ENCODE peak calls at places on chromosomes 3 and 15, in five cellular contexts. N, S, U, Y and W are unnamed samples.

GRCh38 chr3:12143949-12144504 is 14.7 kb downstream of the TIMP4 start:
- DNase-seq in N (peak; percentile 21), S (no peak), U (peak; percentile 69), Y (no peak), W (no peak)

GRCh38 chr3:197010556-197011351 is 18.9 kb downstream of the MELTF start:
- DNase-seq in N (no peak), S (no peak), U (peak; percentile 55), Y (no peak), W (no peak)

GRCh38 chr3:11481561-11481960 is 162.2 kb downstream of the VGLL4 start:
- DNase-seq in N (no peak), S (no peak), U (no peak), Y (no peak), W (no peak)

GRCh38 chr3:117400303-117400702 is 690.7 kb downstream of the TUSC7 start:
- DNase-seq in N (no peak), S (no peak), U (no peak), Y (no peak), W (no peak)

GRCh38 chr3:178289544-178290160 is 246.6 kb upstream of the KCNMB2 start:
- DNase-seq in N (no peak), S (no peak), U (no peak), Y (no peak), W (no peak)

GRCh38 chr3:107421170-107421792 is 44.0 kb downstream of the CCDC54 start:
- DNase-seq in N (peak; percentile 77), S (peak; percentile 67), U (no peak), Y (no peak), W (peak; percentile 51)

GRCh38 chr15:31440754-31441298 is 114.2 kb downstream of the KLF13 start:
- DNase-seq in N (peak; percentile 10), S (no peak), U (peak; percentile 86), Y (no peak), W (no peak)

GRCh38 chr3:155664922-155665695 is 79.8 kb downstream of the PLCH1 start:
- DNase-seq in N (no peak), S (peak; percentile 38), U (peak; percentile 63), Y (no peak), W (peak; percentile 56)

GRCh38 chr3:41464401-41464800 is 265.1 kb downstream of the CTNNB1 start:
- DNase-seq in N (no peak), S (no peak), U (no peak), Y (no peak), W (no peak)

GRCh38 chr3:127803619-127804018 is 18.7 kb downstream of the MGLL start:
- DNase-seq in N (no peak), S (peak; percentile 93), U (no peak), Y (no peak), W (no peak)

GRCh38 chr15:72599855-72600464 is 54.5 kb upstream of the GOLGA6B start:
- DNase-seq in N (peak; percentile 60), S (peak; percentile 47), U (no peak), Y (no peak), W (peak; percentile 22)

GRCh38 chr3:41198526-41198925 is 779 bp upstream of the CTNNB1 start:
- DNase-seq in N (peak; percentile 7), S (no peak), U (peak; percentile 71), Y (no peak), W (no peak)

GRCh38 chr3:57029924-57030323 is 30.5 kb upstream of the SPATA12 start:
- DNase-seq in N (no peak), S (no peak), U (no peak), Y (no peak), W (no peak)

GRCh38 chr15:88513195-88513594 is 33.3 kb downstream of the DET1 start:
- DNase-seq in N (no peak), S (no peak), U (no peak), Y (no peak), W (no peak)

GRCh38 chr15:26971303-26972018 is 480 bp downstream of the GABRG3 start:
- DNase-seq in N (no peak), S (no peak), U (peak; percentile 56), Y (no peak), W (no peak)
- TF ChIP-seq CTCF in N (no peak), S (no peak), U (no peak), Y (no peak), W (no peak)

GRCh38 chr3:85796140-85796539 is 837.4 kb downstream of the CADM2 start:
- DNase-seq in N (no peak), S (no peak), U (no peak), Y (no peak), W (no peak)
- TF ChIP-seq CTCF in N (no peak), S (no peak), U (no peak), Y (no peak), W (no peak)

GRCh38 chr3:99928758-99929408 is 111.2 kb downstream of the CMSS1 start:
- DNase-seq in N (no peak), S (no peak), U (no peak), Y (no peak), W (no peak)
- TF ChIP-seq CTCF in N (peak; percentile 15), S (no peak), U (no peak), Y (no peak), W (no peak)

GRCh38 chr3:138479355-138479964 is 45.0 kb downstream of the ESYT3 start:
- DNase-seq in N (peak; percentile 71), S (peak; percentile 35), U (no peak), Y (no peak), W (no peak)
- TF ChIP-seq CTCF in N (peak; percentile 92), S (peak; percentile 65), U (peak; percentile 39), Y (no peak), W (peak; percentile 55)

GRCh38 chr3:184289426-184289938 is 9.6 kb upstream of the PSMD2 start:
- DNase-seq in N (peak; percentile 69), S (peak; percentile 76), U (no peak), Y (no peak), W (peak; percentile 15)

GRCh38 chr3:184283681-184284080 is 7.9 kb downstream of the ECE2 start:
- DNase-seq in N (no peak), S (no peak), U (no peak), Y (no peak), W (no peak)

GRCh38 chr3:184282941-184283340 is 7.1 kb downstream of the ECE2 start:
- DNase-seq in N (no peak), S (no peak), U (no peak), Y (no peak), W (no peak)

GRCh38 chr3:184290331-184290730 is 8.7 kb upstream of the PSMD2 start:
- DNase-seq in N (no peak), S (no peak), U (no peak), Y (no peak), W (no peak)

GRCh38 chr3:184284696-184285095 is 8.9 kb downstream of the ECE2 start:
- DNase-seq in N (peak; percentile 82), S (peak; percentile 70), U (no peak), Y (no peak), W (peak; percentile 69)
- TF ChIP-seq CTCF in N (peak; percentile 60), S (peak; percentile 82), U (no peak), Y (no peak), W (peak; percentile 75)

DNA sequence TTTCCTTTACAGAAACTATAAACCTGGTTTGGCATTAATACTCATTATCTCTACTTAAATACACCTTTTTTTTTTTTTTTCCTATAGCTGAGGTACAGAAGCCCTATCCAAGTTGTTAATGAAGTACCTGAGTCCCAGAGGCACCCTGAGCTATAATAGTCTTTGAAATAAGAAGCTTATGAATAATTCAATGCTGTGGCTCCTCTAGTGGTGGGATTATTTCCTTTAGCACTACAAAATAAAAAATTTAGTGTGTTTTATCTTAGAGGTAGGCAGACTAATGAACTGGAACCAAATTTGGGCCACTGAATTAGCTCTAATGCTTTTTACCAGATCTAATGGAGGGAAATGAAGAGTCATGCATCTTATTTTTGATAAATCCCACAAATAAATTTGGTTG is 611.9 kb downstream of the EDEM1 start:
- DNase-seq in N (peak; percentile 4), S (no peak), U (no peak), Y (no peak), W (no peak)
- TF ChIP-seq CTCF in N (peak; percentile 40), S (peak; percentile 15), U (no peak), Y (no peak), W (no peak)

DNA sequence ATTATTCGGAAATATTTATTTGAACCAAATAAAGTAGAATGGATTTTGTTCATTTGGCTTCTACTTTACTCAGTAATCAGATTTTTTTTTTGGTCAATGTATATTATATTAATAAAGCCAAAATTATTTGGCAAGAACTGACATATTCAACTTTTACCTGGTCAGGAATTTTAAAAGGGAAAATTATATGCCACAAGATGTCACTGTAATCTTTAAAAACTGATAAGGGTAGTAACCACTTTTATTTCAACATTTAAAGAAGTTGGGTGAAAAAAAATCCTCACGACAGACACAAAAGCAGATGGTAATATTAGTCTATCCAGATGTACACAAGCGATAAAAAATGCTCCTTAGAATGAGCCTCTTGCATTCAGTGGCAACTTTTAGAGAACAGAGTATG is 101.9 kb downstream of the SERPINI1 start:
- DNase-seq in N (no peak), S (no peak), U (no peak), Y (no peak), W (no peak)
- TF ChIP-seq CTCF in N (no peak), S (peak; percentile 48), U (peak; percentile 64), Y (no peak), W (peak; percentile 43)

GRCh38 chr15:51971353-51972133 is at the start of gene LEO1:
- DNase-seq in N (peak; percentile 98), S (peak; percentile 95), U (peak; percentile 89), Y (peak; percentile 90), W (peak; percentile 97)
- TF ChIP-seq CTCF in N (peak; percentile 61), S (no peak), U (no peak), Y (peak; percentile 47), W (peak; percentile 21)